ENCODE peak calls at places on chromosomes 4 and X, in four cellular contexts. One of them, this sample, is unnamed.

GRCh38 chrX:153304988-153305736 is 16.4 kb downstream of the PNMA6F start:
- DNase-seq in HepG2: no peak
- DNase-seq in H1: no peak
- DNase-seq in K562: no peak
- DNase-seq in this sample: no peak

GRCh38 chr4:87266986-87267385 is 46.6 kb upstream of the KLHL8 start:
- DNase-seq in HepG2: no peak
- DNase-seq in H1: no peak
- DNase-seq in K562: no peak
- DNase-seq in this sample: no peak

GRCh38 chrX:63713510-63713909 is 71.5 kb downstream of the ARHGEF9 start:
- DNase-seq in HepG2: no peak
- DNase-seq in H1: no peak
- DNase-seq in K562: no peak
- DNase-seq in this sample: no peak

GRCh38 chr4:1367230-1367935 is 20.4 kb downstream of the UVSSA start:
- DNase-seq in HepG2: no peak
- DNase-seq in H1: no peak
- DNase-seq in K562: no peak
- DNase-seq in this sample: no peak

GRCh38 chr4:11614426-11614825 is 185.7 kb upstream of the HS3ST1 start:
- DNase-seq in HepG2: no peak
- DNase-seq in H1: no peak
- DNase-seq in K562: no peak
- DNase-seq in this sample: no peak

GRCh38 chrX:142201113-142201512 is 4.0 kb downstream of the MAGEC2 start:
- DNase-seq in HepG2: no peak
- DNase-seq in H1: no peak
- DNase-seq in K562: no peak
- DNase-seq in this sample: no peak

GRCh38 chrX:130079824-130080406 is 30.4 kb downstream of the ELF4 start:
- DNase-seq in HepG2: peak; percentile 50
- DNase-seq in H1: no peak
- DNase-seq in K562: peak; percentile 62
- DNase-seq in this sample: no peak

GRCh38 chrX:53253293-53254020 is 27.9 kb downstream of the IQSEC2 start:
- DNase-seq in HepG2: no peak
- DNase-seq in H1: no peak
- DNase-seq in K562: no peak
- DNase-seq in this sample: no peak

GRCh38 chr4:71711985-71712348 is 71.9 kb downstream of the GC start:
- DNase-seq in HepG2: no peak
- DNase-seq in H1: no peak
- DNase-seq in K562: no peak
- DNase-seq in this sample: no peak

GRCh38 chr4:1002131-1002630 is 9.0 kb upstream of the SLC26A1 start:
- DNase-seq in HepG2: no peak
- DNase-seq in H1: no peak
- DNase-seq in K562: no peak
- DNase-seq in this sample: no peak

GRCh38 chr4:173332963-173333657 is 1.0 kb downstream of the HMGB2 start:
- DNase-seq in HepG2: no peak
- DNase-seq in H1: no peak
- DNase-seq in K562: no peak
- DNase-seq in this sample: no peak

GRCh38 chr4:76987153-76987562 is 37.6 kb downstream of the SEPTIN11 start:
- DNase-seq in HepG2: no peak
- DNase-seq in H1: no peak
- DNase-seq in K562: no peak
- DNase-seq in this sample: no peak

GRCh38 chr4:43564107-43564506 is 671.6 kb downstream of the GRXCR1 start:
- DNase-seq in HepG2: no peak
- DNase-seq in H1: no peak
- DNase-seq in K562: no peak
- DNase-seq in this sample: no peak

GRCh38 chr4:144782345-144782744 is 136.4 kb downstream of the HHIP start:
- DNase-seq in HepG2: no peak
- DNase-seq in H1: no peak
- DNase-seq in K562: no peak
- DNase-seq in this sample: no peak

GRCh38 chrX:124719060-124719459 is 372.7 kb downstream of the SH2D1A start:
- DNase-seq in HepG2: peak; percentile 31
- DNase-seq in H1: no peak
- DNase-seq in K562: no peak
- DNase-seq in this sample: no peak

GRCh38 chrX:21885568-21885967 is 29.8 kb downstream of the YY2 start:
- DNase-seq in HepG2: no peak
- DNase-seq in H1: no peak
- DNase-seq in K562: no peak
- DNase-seq in this sample: no peak

GRCh38 chrX:115561605-115562491 is 874 bp downstream of the PLS3 start:
- DNase-seq in HepG2: peak; percentile 4
- DNase-seq in H1: peak; percentile 52
- DNase-seq in K562: peak; percentile 5
- DNase-seq in this sample: no peak

GRCh38 chr4:48445704-48446103 is 37.4 kb upstream of the SLC10A4 start:
- DNase-seq in HepG2: no peak
- DNase-seq in H1: no peak
- DNase-seq in K562: no peak
- DNase-seq in this sample: no peak

GRCh38 chr4:113355550-113356371 is 306.3 kb downstream of the ANK2 start:
- DNase-seq in HepG2: no peak
- DNase-seq in H1: no peak
- DNase-seq in K562: peak; percentile 5
- DNase-seq in this sample: peak; percentile 98

GRCh38 chr4:16218950-16219349 is 7.3 kb downstream of the TAPT1 start:
- DNase-seq in HepG2: no peak
- DNase-seq in H1: no peak
- DNase-seq in K562: no peak
- DNase-seq in this sample: no peak

GRCh38 chr4:81221303-81222081 is 6.5 kb upstream of the PRKG2 start:
- DNase-seq in HepG2: no peak
- DNase-seq in H1: no peak
- DNase-seq in K562: no peak
- DNase-seq in this sample: no peak
- TF ChIP-seq CREB1 in HepG2: no peak
- TF ChIP-seq CREB1 in H1: no peak
- TF ChIP-seq CREB1 in K562: no peak
- TF ChIP-seq CREB1 in this sample: no peak

GRCh38 chr4:41639291-41639690 is 101.3 kb downstream of the LIMCH1 start:
- DNase-seq in HepG2: no peak
- DNase-seq in H1: no peak
- DNase-seq in K562: no peak
- DNase-seq in this sample: no peak
- TF ChIP-seq CHD2 in HepG2: no peak
- TF ChIP-seq CHD2 in H1: no peak
- TF ChIP-seq CHD2 in K562: no peak
- TF ChIP-seq CHD2 in this sample: no peak

GRCh38 chr4:159252491-159252890 is 149.6 kb downstream of the RAPGEF2 start:
- DNase-seq in HepG2: no peak
- DNase-seq in H1: no peak
- DNase-seq in K562: no peak
- DNase-seq in this sample: no peak

GRCh38 chr4:159250751-159251325 is 148.0 kb downstream of the RAPGEF2 start:
- DNase-seq in HepG2: no peak
- DNase-seq in H1: no peak
- DNase-seq in K562: no peak
- DNase-seq in this sample: no peak

GRCh38 chr4:159248383-159249178 is 145.7 kb downstream of the RAPGEF2 start:
- DNase-seq in HepG2: peak; percentile 47
- DNase-seq in H1: no peak
- DNase-seq in K562: no peak
- DNase-seq in this sample: no peak
- TF ChIP-seq CREB1 in HepG2: no peak
- TF ChIP-seq CREB1 in H1: no peak
- TF ChIP-seq CREB1 in K562: no peak
- TF ChIP-seq CREB1 in this sample: no peak

GRCh38 chr4:182826391-182826790 is 90.8 kb downstream of the DCTD start:
- DNase-seq in HepG2: no peak
- DNase-seq in H1: no peak
- DNase-seq in K562: no peak
- DNase-seq in this sample: no peak
- TF ChIP-seq CHD2 in HepG2: no peak
- TF ChIP-seq CHD2 in H1: no peak
- TF ChIP-seq CHD2 in K562: no peak
- TF ChIP-seq CHD2 in this sample: no peak